ENCODE peak calls at places on chromosomes 7 and 10, in seven cellular contexts. S, I, K, H, R, J and Y are unnamed samples.

GRCh38 chr10:118983263-118983662 is 46.3 kb upstream of the NANOS1 start:
- DNase-seq in J (no peak), S (peak; percentile 20), K (peak; percentile 26), H (no peak), R (no peak), I (no peak), Y (no peak)

GRCh38 chr10:96397902-96398301 is 39.1 kb upstream of the OPALIN start:
- DNase-seq in R (no peak), H (no peak), K (no peak), I (no peak), S (no peak), J (no peak), Y (no peak)

GRCh38 chr10:132665946-132666732 is 119.8 kb downstream of the NKX6-2 start:
- DNase-seq in K (no peak), J (no peak), I (no peak), R (no peak), H (no peak), S (peak; percentile 95), Y (no peak)

GRCh38 chr7:143415696-143416095 is 7.0 kb upstream of the EPHA1 start:
- DNase-seq in H (no peak), I (no peak), R (no peak), J (no peak), S (peak; percentile 72), K (no peak), Y (no peak)

GRCh38 chr7:110157631-110158362 is 933.1 kb upstream of the LRRN3 start:
- DNase-seq in K (no peak), H (no peak), I (no peak), J (no peak), R (no peak), S (peak; percentile 41), Y (no peak)

GRCh38 chr7:37971491-37971890 is 51.1 kb downstream of the EPDR1 start:
- DNase-seq in R (no peak), H (no peak), I (no peak), J (no peak), K (no peak), S (peak; percentile 18), Y (no peak)

GRCh38 chr7:43119371-43120069 is 7.1 kb downstream of the HECW1 start:
- DNase-seq in H (no peak), S (peak; percentile 91), K (no peak), J (no peak), I (no peak), R (no peak), Y (no peak)

GRCh38 chr7:2646680-2647571 is 15.1 kb downstream of the TTYH3 start:
- DNase-seq in I (peak; percentile 54), J (no peak), K (peak; percentile 94), R (no peak), H (no peak), S (no peak), Y (no peak)

GRCh38 chr7:82050134-82050533 is 280.3 kb upstream of the HGF start:
- DNase-seq in K (no peak), J (no peak), H (no peak), I (no peak), R (no peak), S (peak; percentile 93), Y (peak; percentile 45)

GRCh38 chr7:82053453-82054032 is 283.7 kb upstream of the HGF start:
- DNase-seq in I (no peak), K (no peak), J (no peak), R (no peak), S (no peak), H (no peak), Y (no peak)

GRCh38 chr7:82050792-82051191 is 280.9 kb upstream of the HGF start:
- DNase-seq in K (no peak), S (peak; percentile 76), R (no peak), J (no peak), I (no peak), H (no peak), Y (peak; percentile 23)

GRCh38 chr7:82049442-82049841 is 279.6 kb upstream of the HGF start:
- DNase-seq in R (no peak), I (no peak), K (no peak), J (no peak), H (no peak), S (peak; percentile 19), Y (peak; percentile 19)

DNA sequence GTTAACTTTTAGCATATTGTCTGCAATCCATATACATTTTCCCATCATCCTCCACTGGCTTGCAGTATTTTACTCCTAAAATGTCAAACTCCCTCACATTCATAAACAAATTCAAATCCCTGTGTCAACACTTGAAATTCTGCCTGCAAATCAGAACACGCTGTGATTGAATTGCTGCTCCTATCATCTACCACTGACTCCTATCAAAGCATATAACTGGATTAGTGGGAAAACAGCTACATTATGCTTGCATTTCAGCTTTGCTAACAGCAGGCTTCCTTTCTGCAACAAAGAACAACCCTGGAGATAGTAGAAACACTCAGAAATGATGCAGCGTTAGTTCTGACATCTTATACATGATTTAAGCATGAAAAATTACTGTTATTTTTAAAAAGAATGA is 281.8 kb upstream of the HGF start:
- DNase-seq in S (no peak), H (no peak), R (no peak), K (no peak), I (no peak), J (no peak), Y (no peak)
- H3K4me1 ChIP-seq in S (peaks cover 14% of the 10 kb centered on the region), H (no peaks in the 10 kb centered on the region), R (no peaks in the 10 kb centered on the region), K (peaks cover 7% of the 10 kb centered on the region), I (no peaks in the 10 kb centered on the region), J (peaks cover 18% of the 10 kb centered on the region), Y (peaks cover 16% of the 10 kb centered on the region)

GRCh38 chr10:60237977-60238376 is 151.7 kb downstream of the ANK3 start:
- DNase-seq in J (no peak), K (no peak), I (no peak), S (peak; percentile 39), R (no peak), H (no peak), Y (no peak)

GRCh38 chr10:60236869-60237524 is 152.7 kb downstream of the ANK3 start:
- DNase-seq in H (peak; percentile 8), R (peak; percentile 70), K (no peak), J (peak; percentile 65), S (peak; percentile 22), I (peak; percentile 30), Y (no peak)

GRCh38 chr10:60235001-60235400 is 154.7 kb downstream of the ANK3 start:
- DNase-seq in K (no peak), R (no peak), J (no peak), H (no peak), S (peak; percentile 70), I (no peak), Y (no peak)

GRCh38 chr10:60239228-60239627 is 150.4 kb downstream of the ANK3 start:
- DNase-seq in R (no peak), I (no peak), J (no peak), K (no peak), H (no peak), S (no peak), Y (no peak)

DNA sequence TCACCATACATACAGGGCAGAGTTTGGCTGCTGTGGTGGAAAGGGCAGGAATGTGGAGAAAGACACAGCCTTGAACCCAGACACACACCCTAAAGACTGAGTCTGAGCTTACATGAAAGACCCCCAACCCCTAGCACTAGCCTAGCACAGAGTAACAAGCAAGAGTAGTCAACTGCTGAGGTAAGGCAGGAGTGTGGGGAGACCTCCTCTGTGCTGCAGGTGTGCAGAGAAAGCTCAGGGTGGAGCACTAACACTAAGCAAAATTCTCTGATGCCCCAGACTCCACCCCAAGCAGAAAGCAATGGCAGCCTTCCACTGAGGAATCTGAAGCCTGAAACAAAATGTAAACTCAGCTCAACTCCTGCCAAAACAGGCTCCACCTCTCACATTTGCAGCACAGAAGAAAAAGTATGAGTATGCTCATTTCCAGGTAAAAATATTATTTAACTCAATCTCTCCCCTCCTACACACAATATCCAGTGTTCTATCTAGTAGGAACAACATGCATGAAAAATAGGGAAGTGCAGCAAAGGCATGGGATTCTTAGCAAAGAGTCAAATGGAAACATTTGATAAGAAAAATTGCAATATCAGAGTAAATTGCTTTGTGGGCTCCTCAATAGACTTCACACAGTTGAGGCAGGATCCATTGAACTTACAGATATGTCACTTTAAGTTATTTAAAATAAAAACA is 151.1 kb downstream of the ANK3 start:
- DNase-seq in S (peak; percentile 62), R (no peak), K (peak; percentile 71), I (no peak), H (peak; percentile 20), J (no peak), Y (peak; percentile 42)
- TF ChIP-seq CTCF in S (peak; percentile 61), R (no peak), K (peak; percentile 66), I (no peak), H (no peak), J (peak; percentile 53), Y (peak; percentile 34)

GRCh38 chr10:11437391-11438241 is 173.8 kb downstream of the USP6NL start:
- DNase-seq in H (no peak), S (no peak), J (peak; percentile 53), I (no peak), R (no peak), K (peak; percentile 88), Y (no peak)

GRCh38 chr10:11434323-11434722 is 177.1 kb downstream of the USP6NL start:
- DNase-seq in H (no peak), K (peak; percentile 65), I (no peak), J (no peak), R (no peak), S (no peak), Y (no peak)

GRCh38 chr10:11433657-11434056 is 177.8 kb downstream of the USP6NL start:
- DNase-seq in R (no peak), I (no peak), H (no peak), S (no peak), J (no peak), K (peak; percentile 45), Y (no peak)

GRCh38 chr10:11439523-11440053 is 171.9 kb downstream of the USP6NL start:
- DNase-seq in R (no peak), S (no peak), K (peak; percentile 40), J (peak; percentile 40), I (no peak), H (no peak), Y (no peak)

DNA sequence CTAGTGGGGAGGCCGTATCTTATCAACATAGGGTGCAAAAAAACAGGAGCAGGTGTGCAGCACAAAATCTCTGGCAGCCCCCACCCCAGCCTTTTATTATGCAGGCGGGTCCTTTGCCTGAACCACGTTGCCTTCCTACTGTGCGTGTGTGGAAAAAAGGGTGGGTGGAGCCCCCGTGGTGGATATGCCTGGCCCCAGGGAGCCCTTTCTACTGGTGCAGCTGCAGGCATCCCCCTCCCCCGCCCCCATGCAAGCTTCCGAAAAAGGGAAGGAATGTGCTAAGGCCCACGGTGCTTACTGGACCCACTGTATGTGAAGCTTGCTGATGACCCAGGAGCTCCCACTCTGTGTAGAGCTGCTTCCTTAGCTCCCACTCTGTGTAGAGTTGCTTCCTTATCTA is 175.8 kb downstream of the USP6NL start:
- DNase-seq in I (no peak), K (peak; percentile 59), H (no peak), R (no peak), J (no peak), S (no peak), Y (no peak)
- H3K4me3 ChIP-seq in I (no peak overlapping the region), K (no peak overlapping the region), H (no peak overlapping the region), R (no peak overlapping the region), J (no peak overlapping the region), S (no peak overlapping the region), Y (no peak overlapping the region)

GRCh38 chr7:45876519-45876918 is 3.6 kb upstream of the CCDC201 start:
- DNase-seq in S (no peak), I (no peak), J (peak; percentile 9), K (no peak), H (no peak), R (no peak), Y (no peak)

GRCh38 chr7:45874408-45875131 is 1.7 kb upstream of the CCDC201 start:
- DNase-seq in S (peak; percentile 94), H (no peak), K (no peak), I (no peak), R (no peak), J (peak; percentile 7), Y (no peak)

GRCh38 chr7:45872116-45873034 is 507 bp downstream of the CCDC201 start:
- DNase-seq in K (peak; percentile 84), I (no peak), R (no peak), H (no peak), S (no peak), J (peak; percentile 38), Y (peak; percentile 55)

GRCh38 chr7:45873355-45873754 is 473 bp upstream of the CCDC201 start:
- DNase-seq in R (no peak), S (no peak), I (no peak), K (no peak), J (peak; percentile 30), H (no peak), Y (no peak)

DNA sequence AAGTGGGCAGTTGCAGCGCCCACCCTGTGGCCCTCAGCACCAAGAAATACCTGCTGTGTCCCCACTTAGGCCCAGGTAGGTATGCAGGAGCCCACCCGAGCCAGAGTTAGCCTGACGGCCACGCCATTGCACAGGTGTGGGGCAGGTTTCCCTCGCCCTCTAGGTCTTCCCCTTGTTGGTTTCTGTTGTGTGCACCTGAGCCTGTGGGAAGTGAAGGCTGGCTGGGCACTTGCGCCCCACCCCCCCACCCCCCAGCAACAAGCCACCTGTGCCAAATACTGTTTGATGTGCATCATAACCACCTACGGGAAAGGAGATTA is at the start of gene CCDC201:
- DNase-seq in H (no peak), I (no peak), S (no peak), R (no peak), J (no peak), K (no peak), Y (no peak)
- H3K4me1 ChIP-seq in H (no peaks in the 10 kb centered on the region), I (no peaks in the 10 kb centered on the region), S (peaks cover 4% of the 10 kb centered on the region), R (no peaks in the 10 kb centered on the region), J (no peaks in the 10 kb centered on the region), K (no peaks in the 10 kb centered on the region), Y (no peaks in the 10 kb centered on the region)